ENCODE peak calls at places on chromosome X, in nine cellular contexts. Y is posterior cingulate gyrus; O is activated T-helper 1 cell treated with anti-CD3 and anti-CD28 coated beads, Interleukin-12 subunit alpha, Interleukin-12 subunit beta, Interleukin-2, Interleukin-4 antibody, amounts not matched to agents 30 ng/mL and 10 ng/mL and 1 ng/mL, durations not matched to agents 14 hours and 24 hours and 36 hours; B is NCI-H1417; U is tibial artery; K is nephron progenitor cell; Q is activated effector memory CD4-positive, alpha-beta T cell treated with anti-CD3 and anti-CD28 coated beads, Interleukin-2, amount 50 U/mL, for 16 hours; F is nucleus accumbens; J is stimulated activated CD4-positive, alpha-beta T cell treated with anti-CD3 and anti-CD28 coated beads, TNF-alpha, amount 100 ng/mL, for 24 hours. W is an unnamed sample.

GRCh38 chrX:134622056-134622812 is 36.0 kb downstream of the PLAC1 start:
- DNase-seq in F (no peak), Y (no peak), U (no peak), B (no peak), K (no peak), O (peak), Q (no peak), J (no peak), W (no peak)

GRCh38 chrX:123906557-123907316 is 46.9 kb downstream of the XIAP start:
- DNase-seq in Q (no peak), K (no peak), B (no peak), Y (no peak), F (no peak), O (no peak), J (no peak), U (no peak), W (no peak)

GRCh38 chrX:109995155-109995554 is 7.8 kb upstream of the TMEM164 start:
- DNase-seq in U (no peak), O (no peak), B (no peak), Q (no peak), K (no peak), F (no peak), J (no peak), Y (no peak), W (no peak)

GRCh38 chrX:75997692-75998091 is 175.2 kb upstream of the PBDC1 start:
- DNase-seq in O (no peak), Y (no peak), K (no peak), U (no peak), B (no peak), J (no peak), F (no peak), Q (no peak), W (no peak)

GRCh38 chrX:52082578-52082977 is 13.6 kb upstream of the MAGED4B start:
- DNase-seq in U (no peak), Y (no peak), Q (no peak), O (no peak), K (no peak), F (no peak), B (no peak), J (no peak), W (no peak)

GRCh38 chrX:49276671-49277519 is 7.3 kb downstream of the PPP1R3F start:
- DNase-seq in Y (no peak), K (no peak), F (no peak), B (no peak), O (no peak), U (no peak), Q (no peak), J (no peak), W (no peak)

GRCh38 chrX:109841257-109841656 is 108.2 kb upstream of the ACSL4 start:
- DNase-seq in Y (no peak), O (no peak), K (no peak), U (no peak), B (no peak), F (no peak), J (no peak), Q (no peak), W (no peak)

GRCh38 chrX:115972717-115973116 is 197.8 kb upstream of the AGTR2 start:
- DNase-seq in O (no peak), F (no peak), K (no peak), J (no peak), Q (no peak), B (no peak), U (no peak), Y (no peak), W (no peak)

GRCh38 chrX:120200851-120201250 is 42.4 kb downstream of the RHOXF2 start:
- DNase-seq in Q (no peak), U (no peak), B (no peak), J (no peak), Y (no peak), F (no peak), K (no peak), O (no peak), W (no peak)

GRCh38 chrX:55011294-55011693 is 11.1 kb downstream of the APEX2 start:
- DNase-seq in O (no peak), Q (no peak), Y (no peak), K (no peak), U (no peak), B (peak), J (no peak), F (no peak), W (no peak)

GRCh38 chrX:45824471-45824870 is 623.8 kb upstream of the DIPK2B start:
- DNase-seq in Y (no peak), O (no peak), B (peak), J (peak), K (no peak), F (no peak), Q (peak), U (peak), W (no peak)

GRCh38 chrX:150926304-150926703 is 27.8 kb upstream of the CD99L2 start:
- DNase-seq in Y (no peak), U (no peak), O (no peak), K (no peak), B (no peak), F (no peak), Q (no peak), J (no peak), W (no peak)

W was measured in NCI-H748 treated with DMSO at 0.1 percent for 48 hours.